ENCODE peak calls at places on chromosomes 12 and 14, in ten cellular contexts. F is activated T-cell treated with anti-CD3 and anti-CD28 coated beads, Interleukin-2, amount 50 U/mL, for 4 hours; O is LHCN-M2; L is T-helper 17 cell; Z is T-helper 1 cell; N is NCI-H460; I is stimulated activated CD8-positive, alpha-beta memory T cell treated with anti-CD3 and anti-CD28 coated beads, Interleukin-2, amount 100 ng/mL, for 1 hour; W is type B pancreatic cell; V is G401; Y is NCI-H1417. E is an unnamed sample.

GRCh38 chr14:88852632-88853031 is 28.2 kb downstream of the TTC8 start:
- DNase-seq in F (no peak), O (no peak), L (no peak), Z (no peak), N (no peak), I (no peak), W (no peak), V (no peak), Y (no peak), E (no peak)

GRCh38 chr14:58107947-58108552 is 44.0 kb downstream of the ARMH4 start:
- DNase-seq in F (peak; percentile 12), O (peak; percentile 55), L (peak; percentile 13), Z (no peak), N (peak; percentile 55), I (no peak), W (no peak), V (peak; percentile 81), Y (peak; percentile 36), E (no peak)

GRCh38 chr12:125187148-125187733 is 122.0 kb downstream of the AACS start:
- DNase-seq in F (no peak), O (no peak), L (no peak), Z (no peak), N (no peak), I (no peak), W (no peak), V (peak; percentile 19), Y (no peak), E (no peak)

GRCh38 chr12:4153343-4153892 is 120.1 kb upstream of the CCND2 start:
- DNase-seq in F (peak; percentile 60), O (no peak), L (peak; percentile 22), Z (no peak), N (no peak), I (no peak), W (no peak), V (no peak), Y (no peak), E (peak; percentile 49)

GRCh38 chr12:8822298-8822697 is at the start of gene A2ML1:
- DNase-seq in F (no peak), O (no peak), L (no peak), Z (no peak), N (no peak), I (no peak), W (no peak), V (no peak), Y (no peak), E (no peak)

GRCh38 chr12:26204612-26205289 is 9.4 kb downstream of the SSPN start:
- DNase-seq in F (no peak), O (no peak), L (no peak), Z (no peak), N (no peak), I (no peak), W (no peak), V (peak; percentile 61), Y (no peak), E (no peak)

GRCh38 chr12:59737725-59738463 is 142.1 kb downstream of the SLC16A7 start:
- DNase-seq in F (no peak), O (no peak), L (no peak), Z (no peak), N (no peak), I (no peak), W (no peak), V (no peak), Y (no peak), E (no peak)

GRCh38 chr12:62032838-62033237 is 227.4 kb upstream of the USP15 start:
- DNase-seq in F (no peak), O (no peak), L (no peak), Z (no peak), N (no peak), I (no peak), W (no peak), V (no peak), Y (no peak), E (no peak)

GRCh38 chr14:106790189-106791036 is 1264.0 kb downstream of the TMEM121 start:
- DNase-seq in F (peak; percentile 68), O (peak; percentile 32), L (peak; percentile 68), Z (peak; percentile 32), N (peak; percentile 47), I (peak; percentile 43), W (no peak), V (peak; percentile 6), Y (peak; percentile 16), E (peak; percentile 65)

GRCh38 chr14:55874785-55875184 is 243.4 kb upstream of the PELI2 start:
- DNase-seq in F (no peak), O (peak; percentile 40), L (no peak), Z (no peak), N (no peak), I (no peak), W (no peak), V (peak; percentile 8), Y (no peak), E (no peak)